ENCODE peak calls at places on chromosomes 3 and 15, in ten cellular contexts. One of them, this sample, is unnamed.

GRCh38 chr3:73774645-73775044 is 149.9 kb upstream of the PDZRN3 start:
- DNase-seq in neuronal stem cell: no peak
- DNase-seq in IMR-90: no peak
- DNase-seq in right cardiac atrium: no peak
- DNase-seq in psoas muscle: no peak
- DNase-seq in ovary: no peak
- DNase-seq in upper lobe of left lung: no peak
- DNase-seq in Caco-2: no peak
- DNase-seq in left lung: no peak
- DNase-seq in heart left ventricle: no peak
- DNase-seq in this sample: no peak

GRCh38 chr3:27900316-27900715 is 178.2 kb upstream of the EOMES start:
- DNase-seq in right cardiac atrium: no peak
- DNase-seq in heart left ventricle: no peak
- DNase-seq in ovary: no peak
- DNase-seq in neuronal stem cell: no peak
- DNase-seq in IMR-90: no peak
- DNase-seq in upper lobe of left lung: no peak
- DNase-seq in left lung: no peak
- DNase-seq in psoas muscle: no peak
- DNase-seq in Caco-2: no peak
- DNase-seq in this sample: no peak

GRCh38 chr3:105967117-105967516 is 98.3 kb upstream of the CBLB start:
- DNase-seq in Caco-2: no peak
- DNase-seq in IMR-90: peak; percentile 42
- DNase-seq in left lung: no peak
- DNase-seq in psoas muscle: no peak
- DNase-seq in heart left ventricle: no peak
- DNase-seq in neuronal stem cell: no peak
- DNase-seq in ovary: no peak
- DNase-seq in right cardiac atrium: no peak
- DNase-seq in upper lobe of left lung: no peak
- DNase-seq in this sample: no peak

GRCh38 chr3:66501483-66502266 is 853 bp upstream of the LRIG1 start:
- DNase-seq in psoas muscle: no peak
- DNase-seq in right cardiac atrium: no peak
- DNase-seq in heart left ventricle: no peak
- DNase-seq in ovary: no peak
- DNase-seq in left lung: peak; percentile 63
- DNase-seq in Caco-2: no peak
- DNase-seq in neuronal stem cell: no peak
- DNase-seq in IMR-90: no peak
- DNase-seq in upper lobe of left lung: no peak
- DNase-seq in this sample: no peak

GRCh38 chr15:52783191-52783829 is 6.8 kb downstream of the ONECUT1 start:
- DNase-seq in neuronal stem cell: peak; percentile 85
- DNase-seq in right cardiac atrium: no peak
- DNase-seq in Caco-2: no peak
- DNase-seq in upper lobe of left lung: no peak
- DNase-seq in ovary: no peak
- DNase-seq in left lung: no peak
- DNase-seq in IMR-90: no peak
- DNase-seq in heart left ventricle: no peak
- DNase-seq in psoas muscle: no peak
- DNase-seq in this sample: no peak

GRCh38 chr3:171054921-171055320 is 28.4 kb upstream of the SLC2A2 start:
- DNase-seq in heart left ventricle: no peak
- DNase-seq in IMR-90: no peak
- DNase-seq in ovary: no peak
- DNase-seq in right cardiac atrium: no peak
- DNase-seq in Caco-2: no peak
- DNase-seq in psoas muscle: no peak
- DNase-seq in left lung: no peak
- DNase-seq in upper lobe of left lung: no peak
- DNase-seq in neuronal stem cell: no peak
- DNase-seq in this sample: no peak

GRCh38 chr3:17372811-17373210 is 369.6 kb downstream of the TBC1D5 start:
- DNase-seq in left lung: no peak
- DNase-seq in IMR-90: peak; percentile 48
- DNase-seq in upper lobe of left lung: no peak
- DNase-seq in neuronal stem cell: no peak
- DNase-seq in psoas muscle: no peak
- DNase-seq in right cardiac atrium: no peak
- DNase-seq in heart left ventricle: no peak
- DNase-seq in ovary: no peak
- DNase-seq in Caco-2: no peak
- DNase-seq in this sample: no peak

GRCh38 chr3:85781806-85782205 is 823.0 kb downstream of the CADM2 start:
- DNase-seq in right cardiac atrium: no peak
- DNase-seq in IMR-90: no peak
- DNase-seq in ovary: no peak
- DNase-seq in heart left ventricle: no peak
- DNase-seq in psoas muscle: no peak
- DNase-seq in upper lobe of left lung: peak; percentile 24
- DNase-seq in Caco-2: no peak
- DNase-seq in neuronal stem cell: no peak
- DNase-seq in left lung: no peak
- DNase-seq in this sample: no peak

GRCh38 chr15:60905587-60905986 is 323.5 kb downstream of the RORA start:
- DNase-seq in left lung: no peak
- DNase-seq in psoas muscle: no peak
- DNase-seq in Caco-2: peak; percentile 48
- DNase-seq in neuronal stem cell: no peak
- DNase-seq in IMR-90: no peak
- DNase-seq in ovary: no peak
- DNase-seq in upper lobe of left lung: peak; percentile 55
- DNase-seq in heart left ventricle: no peak
- DNase-seq in right cardiac atrium: no peak
- DNase-seq in this sample: no peak

GRCh38 chr3:188876370-188876769 is 295.4 kb upstream of the TPRG1 start:
- DNase-seq in right cardiac atrium: no peak
- DNase-seq in Caco-2: no peak
- DNase-seq in neuronal stem cell: no peak
- DNase-seq in psoas muscle: no peak
- DNase-seq in upper lobe of left lung: no peak
- DNase-seq in left lung: no peak
- DNase-seq in heart left ventricle: no peak
- DNase-seq in IMR-90: no peak
- DNase-seq in ovary: no peak
- DNase-seq in this sample: no peak

GRCh38 chr15:85805392-85805791 is 10.7 kb upstream of the KLHL25 start:
- DNase-seq in psoas muscle: no peak
- DNase-seq in left lung: no peak
- DNase-seq in neuronal stem cell: no peak
- DNase-seq in ovary: no peak
- DNase-seq in right cardiac atrium: no peak
- DNase-seq in heart left ventricle: no peak
- DNase-seq in IMR-90: no peak
- DNase-seq in upper lobe of left lung: no peak
- DNase-seq in Caco-2: no peak
- DNase-seq in this sample: no peak

GRCh38 chr3:38114052-38114874 is 22.7 kb downstream of the ACAA1 start:
- DNase-seq in Caco-2: no peak
- DNase-seq in upper lobe of left lung: no peak
- DNase-seq in ovary: no peak
- DNase-seq in psoas muscle: no peak
- DNase-seq in IMR-90: no peak
- DNase-seq in right cardiac atrium: no peak
- DNase-seq in heart left ventricle: peak; percentile 48
- DNase-seq in left lung: no peak
- DNase-seq in neuronal stem cell: no peak
- DNase-seq in this sample: no peak

GRCh38 chr15:87201986-87202385 is 1054.6 kb downstream of the NTRK3 start:
- DNase-seq in upper lobe of left lung: no peak
- DNase-seq in heart left ventricle: no peak
- DNase-seq in ovary: no peak
- DNase-seq in right cardiac atrium: no peak
- DNase-seq in neuronal stem cell: no peak
- DNase-seq in Caco-2: no peak
- DNase-seq in left lung: no peak
- DNase-seq in psoas muscle: no peak
- DNase-seq in IMR-90: no peak
- DNase-seq in this sample: no peak

GRCh38 chr3:136914739-136915138 is 43.0 kb upstream of the IL20RB start:
- DNase-seq in right cardiac atrium: no peak
- DNase-seq in heart left ventricle: no peak
- DNase-seq in Caco-2: no peak
- DNase-seq in IMR-90: no peak
- DNase-seq in upper lobe of left lung: no peak
- DNase-seq in psoas muscle: no peak
- DNase-seq in left lung: no peak
- DNase-seq in ovary: no peak
- DNase-seq in neuronal stem cell: no peak
- DNase-seq in this sample: no peak
- H3K4me1 ChIP-seq in right cardiac atrium: peaks cover 3% of the 10 kb centered on the region
- H3K4me1 ChIP-seq in heart left ventricle: peaks cover 31% of the 10 kb centered on the region
- H3K4me1 ChIP-seq in Caco-2: no peaks in the 10 kb centered on the region
- H3K4me1 ChIP-seq in IMR-90: no peaks in the 10 kb centered on the region
- H3K4me1 ChIP-seq in upper lobe of left lung: peaks cover 12% of the 10 kb centered on the region
- H3K4me1 ChIP-seq in psoas muscle: peaks cover 43% of the 10 kb centered on the region
- H3K4me1 ChIP-seq in left lung: no peaks in the 10 kb centered on the region
- H3K4me1 ChIP-seq in ovary: no peaks in the 10 kb centered on the region
- H3K4me1 ChIP-seq in neuronal stem cell: no peaks in the 10 kb centered on the region
- H3K4me1 ChIP-seq in this sample: no peaks in the 10 kb centered on the region

GRCh38 chr3:124276163-124276862 is 284.4 kb upstream of the ROPN1 start:
- DNase-seq in Caco-2: no peak
- DNase-seq in upper lobe of left lung: no peak
- DNase-seq in right cardiac atrium: no peak
- DNase-seq in left lung: no peak
- DNase-seq in ovary: no peak
- DNase-seq in neuronal stem cell: no peak
- DNase-seq in IMR-90: no peak
- DNase-seq in heart left ventricle: no peak
- DNase-seq in psoas muscle: no peak
- DNase-seq in this sample: no peak

GRCh38 chr3:124275421-124275820 is 283.5 kb upstream of the ROPN1 start:
- DNase-seq in ovary: no peak
- DNase-seq in heart left ventricle: no peak
- DNase-seq in upper lobe of left lung: peak; percentile 37
- DNase-seq in right cardiac atrium: peak; percentile 36
- DNase-seq in Caco-2: no peak
- DNase-seq in left lung: no peak
- DNase-seq in psoas muscle: no peak
- DNase-seq in IMR-90: no peak
- DNase-seq in neuronal stem cell: no peak
- DNase-seq in this sample: no peak

GRCh38 chr3:124272611-124273151 is 280.8 kb upstream of the ROPN1 start:
- DNase-seq in right cardiac atrium: no peak
- DNase-seq in heart left ventricle: no peak
- DNase-seq in left lung: no peak
- DNase-seq in ovary: no peak
- DNase-seq in Caco-2: no peak
- DNase-seq in IMR-90: peak; percentile 13
- DNase-seq in psoas muscle: no peak
- DNase-seq in neuronal stem cell: no peak
- DNase-seq in upper lobe of left lung: no peak
- DNase-seq in this sample: no peak

GRCh38 chr3:124276863-124277515 is 285.1 kb upstream of the ROPN1 start:
- DNase-seq in Caco-2: no peak
- DNase-seq in heart left ventricle: no peak
- DNase-seq in right cardiac atrium: peak; percentile 35
- DNase-seq in ovary: no peak
- DNase-seq in psoas muscle: no peak
- DNase-seq in IMR-90: no peak
- DNase-seq in upper lobe of left lung: peak; percentile 31
- DNase-seq in left lung: no peak
- DNase-seq in neuronal stem cell: no peak
- DNase-seq in this sample: no peak

GRCh38 chr3:124273651-124274050 is 281.7 kb upstream of the ROPN1 start:
- DNase-seq in neuronal stem cell: no peak
- DNase-seq in ovary: no peak
- DNase-seq in heart left ventricle: no peak
- DNase-seq in IMR-90: peak; percentile 17
- DNase-seq in upper lobe of left lung: no peak
- DNase-seq in left lung: no peak
- DNase-seq in Caco-2: no peak
- DNase-seq in right cardiac atrium: no peak
- DNase-seq in psoas muscle: no peak
- DNase-seq in this sample: no peak
- H3K4me1 ChIP-seq in neuronal stem cell: peaks cover 11% of the 10 kb centered on the region
- H3K4me1 ChIP-seq in ovary: peaks cover 13% of the 10 kb centered on the region
- H3K4me1 ChIP-seq in heart left ventricle: peaks cover 52% of the 10 kb centered on the region
- H3K4me1 ChIP-seq in IMR-90: peaks cover 2% of the 10 kb centered on the region
- H3K4me1 ChIP-seq in upper lobe of left lung: peaks cover 31% of the 10 kb centered on the region
- H3K4me1 ChIP-seq in left lung: peaks cover 7% of the 10 kb centered on the region
- H3K4me1 ChIP-seq in Caco-2: no peaks in the 10 kb centered on the region
- H3K4me1 ChIP-seq in right cardiac atrium: peaks cover 23% of the 10 kb centered on the region
- H3K4me1 ChIP-seq in psoas muscle: peaks cover 29% of the 10 kb centered on the region
- H3K4me1 ChIP-seq in this sample: peaks cover 8% of the 10 kb centered on the region

GRCh38 chr3:12967751-12968209 is 105.4 kb downstream of the IQSEC1 start:
- DNase-seq in IMR-90: peak; percentile 83
- DNase-seq in ovary: peak; percentile 91
- DNase-seq in Caco-2: peak; percentile 88
- DNase-seq in upper lobe of left lung: peak; percentile 92
- DNase-seq in heart left ventricle: peak; percentile 96
- DNase-seq in right cardiac atrium: peak; percentile 94
- DNase-seq in psoas muscle: peak; percentile 91
- DNase-seq in left lung: peak; percentile 97
- DNase-seq in neuronal stem cell: peak; percentile 85
- DNase-seq in this sample: peak; percentile 86
- H3K4me1 ChIP-seq in IMR-90: peaks cover 22% of the 10 kb centered on the region
- H3K4me1 ChIP-seq in ovary: peaks cover 34% of the 10 kb centered on the region
- H3K4me1 ChIP-seq in Caco-2: peaks cover 34% of the 10 kb centered on the region
- H3K4me1 ChIP-seq in upper lobe of left lung: peaks cover 48% of the 10 kb centered on the region
- H3K4me1 ChIP-seq in heart left ventricle: peaks cover 66% of the 10 kb centered on the region
- H3K4me1 ChIP-seq in right cardiac atrium: peaks cover 48% of the 10 kb centered on the region
- H3K4me1 ChIP-seq in psoas muscle: peaks cover 77% of the 10 kb centered on the region
- H3K4me1 ChIP-seq in left lung: peaks cover 27% of the 10 kb centered on the region
- H3K4me1 ChIP-seq in neuronal stem cell: peaks cover 25% of the 10 kb centered on the region
- H3K4me1 ChIP-seq in this sample: peaks cover 3% of the 10 kb centered on the region

GRCh38 chr3:128997486-128997885 is 3.6 kb upstream of the CFAP92 start:
- DNase-seq in neuronal stem cell: no peak
- DNase-seq in psoas muscle: no peak
- DNase-seq in right cardiac atrium: no peak
- DNase-seq in heart left ventricle: no peak
- DNase-seq in upper lobe of left lung: no peak
- DNase-seq in left lung: no peak
- DNase-seq in Caco-2: no peak
- DNase-seq in ovary: no peak
- DNase-seq in IMR-90: no peak
- DNase-seq in this sample: no peak

GRCh38 chr3:128998532-128998931 is 2.6 kb upstream of the EFCC1 start:
- DNase-seq in IMR-90: no peak
- DNase-seq in right cardiac atrium: no peak
- DNase-seq in left lung: no peak
- DNase-seq in upper lobe of left lung: no peak
- DNase-seq in neuronal stem cell: no peak
- DNase-seq in ovary: no peak
- DNase-seq in Caco-2: no peak
- DNase-seq in psoas muscle: no peak
- DNase-seq in heart left ventricle: no peak
- DNase-seq in this sample: no peak

GRCh38 chr3:129001101-129001816 is at the start of gene EFCC1:
- DNase-seq in upper lobe of left lung: peak; percentile 47
- DNase-seq in left lung: peak; percentile 84
- DNase-seq in Caco-2: no peak
- DNase-seq in neuronal stem cell: peak; percentile 72
- DNase-seq in right cardiac atrium: peak; percentile 78
- DNase-seq in heart left ventricle: peak; percentile 86
- DNase-seq in psoas muscle: peak; percentile 77
- DNase-seq in IMR-90: no peak
- DNase-seq in ovary: peak; percentile 68
- DNase-seq in this sample: no peak

GRCh38 chr3:129000742-129001100 is 383 bp upstream of the EFCC1 start:
- DNase-seq in IMR-90: no peak
- DNase-seq in right cardiac atrium: no peak
- DNase-seq in Caco-2: no peak
- DNase-seq in upper lobe of left lung: no peak
- DNase-seq in heart left ventricle: no peak
- DNase-seq in neuronal stem cell: no peak
- DNase-seq in psoas muscle: no peak
- DNase-seq in left lung: no peak
- DNase-seq in ovary: no peak
- DNase-seq in this sample: no peak

GRCh38 chr3:128999104-128999503 is 2.0 kb upstream of the EFCC1 start:
- DNase-seq in Caco-2: peak; percentile 53
- DNase-seq in IMR-90: no peak
- DNase-seq in heart left ventricle: no peak
- DNase-seq in upper lobe of left lung: no peak
- DNase-seq in ovary: no peak
- DNase-seq in right cardiac atrium: no peak
- DNase-seq in psoas muscle: no peak
- DNase-seq in neuronal stem cell: no peak
- DNase-seq in left lung: no peak
- DNase-seq in this sample: no peak
- H3K4me1 ChIP-seq in Caco-2: no peaks in the 10 kb centered on the region
- H3K4me1 ChIP-seq in IMR-90: peaks cover 5% of the 10 kb centered on the region
- H3K4me1 ChIP-seq in heart left ventricle: peaks cover 5% of the 10 kb centered on the region
- H3K4me1 ChIP-seq in upper lobe of left lung: peaks cover 32% of the 10 kb centered on the region
- H3K4me1 ChIP-seq in ovary: peaks cover 13% of the 10 kb centered on the region
- H3K4me1 ChIP-seq in right cardiac atrium: no peaks in the 10 kb centered on the region
- H3K4me1 ChIP-seq in psoas muscle: peaks cover under 1% of the 10 kb centered on the region
- H3K4me1 ChIP-seq in neuronal stem cell: peaks cover 25% of the 10 kb centered on the region
- H3K4me1 ChIP-seq in left lung: peaks cover 8% of the 10 kb centered on the region
- H3K4me1 ChIP-seq in this sample: peaks cover 2% of the 10 kb centered on the region